ENCODE peak calls at places on chromosome 12, in seven cellular contexts. R, L, G, B, M, U and Z are unnamed samples.
A peak's percentile ranks its signal among the peaks of the same experiment; 100 is the strongest.

GRCh38 chr12:111304642-111305071 is 64.2 kb downstream of the PHETA1 start:
- DNase-seq in L (no peak), R (no peak), G (no peak), U (peak; percentile 10), M (no peak), B (no peak), Z (no peak)

GRCh38 chr12:10027311-10028099 is 3.0 kb upstream of the CLEC9A start:
- DNase-seq in G (no peak), R (no peak), U (peak; percentile 22), L (no peak), B (peak; percentile 13), M (no peak), Z (no peak)

GRCh38 chr12:132323171-132324010 is 6.0 kb downstream of the GALNT9 start:
- DNase-seq in B (no peak), U (no peak), G (no peak), R (no peak), L (no peak), M (no peak), Z (no peak)

GRCh38 chr12:120361506-120362208 is 7.3 kb downstream of the MSI1 start:
- DNase-seq in B (peak; percentile 34), G (no peak), R (no peak), L (peak; percentile 58), M (peak; percentile 78), U (peak; percentile 70), Z (peak; percentile 94)

GRCh38 chr12:97148941-97149559 is 242.0 kb downstream of the NEDD1 start:
- DNase-seq in L (peak; percentile 83), U (peak; percentile 31), M (peak; percentile 64), G (no peak), R (peak; percentile 24), B (peak; percentile 4), Z (peak; percentile 67)

GRCh38 chr12:50185975-50186663 is 18.9 kb upstream of the CERS5 start:
- DNase-seq in M (no peak), R (no peak), L (no peak), U (peak; percentile 92), G (peak; percentile 48), B (peak; percentile 43), Z (no peak)

GRCh38 chr12:52440821-52441319 is 6.7 kb upstream of the KRT75 start:
- DNase-seq in R (no peak), G (peak; percentile 48), B (peak; percentile 53), M (no peak), L (no peak), U (no peak), Z (no peak)

GRCh38 chr12:46701356-46701755 is 124.4 kb downstream of the SLC38A4 start:
- DNase-seq in R (no peak), M (no peak), U (no peak), B (no peak), G (no peak), L (no peak), Z (no peak)

GRCh38 chr12:31238764-31239387 is 87.1 kb downstream of the SINHCAF start:
- DNase-seq in U (peak; percentile 67), M (no peak), L (peak; percentile 87), B (peak; percentile 50), G (peak; percentile 87), R (peak; percentile 79), Z (peak; percentile 62)

GRCh38 chr12:80829767-80830166 is 108.0 kb downstream of the LIN7A start:
- DNase-seq in G (no peak), R (no peak), L (no peak), B (peak; percentile 13), U (no peak), M (no peak), Z (no peak)

GRCh38 chr12:124039276-124039675 is 66.3 kb downstream of the ZNF664 start:
- DNase-seq in B (peak; percentile 57), U (no peak), G (no peak), L (peak; percentile 69), R (no peak), M (no peak), Z (no peak)

GRCh38 chr12:56256326-56256960 is 1.7 kb downstream of the ANKRD52 start:
- DNase-seq in M (no peak), B (peak; percentile 46), U (no peak), R (no peak), L (no peak), G (no peak), Z (no peak)

GRCh38 chr12:100953217-100953616 is 158.6 kb downstream of the ANO4 start:
- DNase-seq in G (no peak), L (no peak), R (no peak), U (no peak), M (no peak), B (peak; percentile 15), Z (no peak)

DNA sequence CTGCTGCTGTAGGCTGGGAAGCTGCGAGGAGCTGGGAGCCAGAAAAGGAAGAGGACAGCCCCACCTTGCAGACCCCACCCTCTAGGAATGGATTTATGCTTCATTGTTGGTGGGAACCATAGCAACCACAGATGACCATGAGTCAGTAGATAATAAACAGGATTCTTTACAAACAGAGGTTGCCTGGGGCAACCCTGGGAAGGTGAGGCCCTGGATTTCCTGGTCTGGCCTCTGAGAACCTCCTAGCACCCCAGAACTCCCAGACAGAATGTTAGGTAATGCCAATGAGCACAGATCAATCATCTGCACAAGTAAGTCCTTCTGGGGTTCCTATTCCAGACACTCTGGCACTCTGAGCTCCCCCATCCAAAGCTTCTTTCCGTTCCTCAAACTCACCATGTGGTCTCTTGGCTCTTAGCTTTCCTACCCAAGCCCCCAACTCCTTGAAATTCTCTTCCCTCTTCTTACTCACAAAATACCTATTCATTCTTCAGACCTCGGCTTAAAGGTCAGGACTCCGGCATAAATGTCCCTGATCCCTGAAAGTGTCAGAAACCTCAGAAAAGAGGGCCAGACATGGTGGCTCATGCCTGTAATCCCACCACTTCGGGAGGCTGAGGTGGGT is 15.2 kb upstream of the PLEKHG6 start:
- DNase-seq in B (peak; percentile 82), L (peak; percentile 62), U (peak; percentile 90), R (peak; percentile 93), M (no peak), G (no peak), Z (peak; percentile 64)
- TF ChIP-seq POLR2A in B (no peak), L (no peak), U (no peak), R (no peak), M (no peak), G (no peak), Z (no peak)

GRCh38 chr12:60012659-60013058 is 416.8 kb downstream of the SLC16A7 start:
- DNase-seq in L (no peak), U (no peak), M (no peak), R (no peak), B (no peak), G (no peak), Z (no peak)
- H3K4me3 ChIP-seq in L (no peak overlapping the region), U (no peak overlapping the region), M (no peak overlapping the region), R (no peak overlapping the region), B (no peak overlapping the region), G (no peak overlapping the region), Z (no peak overlapping the region)

GRCh38 chr12:13173012-13173441 is 23.5 kb upstream of the EMP1 start:
- DNase-seq in B (peak; percentile 75), R (no peak), L (no peak), M (no peak), U (no peak), G (no peak), Z (no peak)

GRCh38 chr12:13170892-13171490 is 25.5 kb upstream of the EMP1 start:
- DNase-seq in U (no peak), M (no peak), R (no peak), B (peak; percentile 36), G (no peak), L (no peak), Z (no peak)

GRCh38 chr12:13169255-13169654 is 27.3 kb upstream of the EMP1 start:
- DNase-seq in U (no peak), M (no peak), L (no peak), G (no peak), R (no peak), B (no peak), Z (no peak)

GRCh38 chr12:13173537-13173936 is 23.0 kb upstream of the EMP1 start:
- DNase-seq in M (peak; percentile 69), L (peak; percentile 34), U (peak; percentile 38), R (no peak), B (peak; percentile 97), G (peak; percentile 93), Z (peak; percentile 40)

GRCh38 chr12:13171921-13172859 is 24.3 kb upstream of the EMP1 start:
- DNase-seq in B (no peak), U (no peak), L (no peak), M (no peak), R (peak; percentile 44), G (peak; percentile 93), Z (peak; percentile 46)
- TF ChIP-seq POLR2A in B (no peak), U (no peak), L (no peak), M (no peak), R (no peak), G (no peak), Z (no peak)

DNA sequence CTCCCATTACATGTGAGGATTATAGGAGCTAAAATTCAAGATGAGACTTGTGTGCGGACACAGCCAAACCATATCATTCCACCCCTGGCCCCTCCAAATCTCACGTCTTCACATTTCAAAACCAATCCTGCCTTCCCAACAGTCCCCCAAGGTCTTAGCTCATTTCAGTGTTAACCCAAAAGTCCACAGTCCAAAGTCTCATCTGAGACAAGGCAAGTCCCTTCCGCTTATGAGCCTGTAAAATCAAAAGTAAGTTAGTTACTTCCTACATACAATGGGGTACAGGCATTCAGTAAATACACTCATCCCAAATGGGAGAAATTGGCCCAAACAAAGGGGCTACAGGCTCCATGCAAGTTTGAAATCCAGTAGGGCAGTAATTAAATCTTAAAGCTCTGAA is 76.1 kb downstream of the CRADD start:
- DNase-seq in U (no peak), M (no peak), L (no peak), G (no peak), B (no peak), R (no peak), Z (no peak)
- H3K4me3 ChIP-seq in U (no peak overlapping the region), M (no peak overlapping the region), L (no peak overlapping the region), G (no peak overlapping the region), B (no peak overlapping the region), R (no peak overlapping the region), Z (no peak overlapping the region)

DNA sequence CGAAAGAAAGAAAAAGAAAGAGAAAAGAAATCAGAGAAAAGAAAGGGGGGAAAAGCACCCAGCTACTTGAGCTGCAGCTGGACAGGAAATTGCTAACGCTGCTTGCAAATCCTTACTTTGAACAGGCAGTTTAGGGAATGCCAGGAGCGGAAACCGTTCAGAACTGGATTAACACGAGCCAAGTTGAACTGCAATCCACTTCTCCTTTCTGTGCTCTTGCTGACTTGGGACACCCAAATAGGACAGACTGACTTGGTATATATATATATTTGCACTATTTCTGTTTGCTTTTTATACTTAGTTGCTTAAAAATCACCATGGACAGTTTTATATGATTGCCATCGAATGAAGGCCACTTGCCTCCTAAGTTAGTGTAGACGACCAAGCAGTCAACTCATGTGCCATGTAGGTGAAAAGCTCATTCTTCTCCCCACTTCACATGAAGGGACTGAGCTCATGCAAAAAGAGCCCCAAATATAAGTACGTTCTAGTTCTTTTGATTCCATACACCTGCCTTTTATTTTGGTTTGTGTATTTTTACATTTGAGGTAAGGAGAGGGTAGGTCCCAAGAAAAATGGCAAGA is 5.5 kb downstream of the DUSP6 start:
- DNase-seq in G (no peak), L (peak; percentile 29), B (peak; percentile 77), M (no peak), R (no peak), U (peak; percentile 95), Z (peak; percentile 47)
- TF ChIP-seq POLR2A in G (no peak), L (no peak), B (peak; percentile 55), M (no peak), R (no peak), U (peak; percentile 86), Z (no peak)